ENCODE peak calls at places on chromosomes 4 and X, in six cellular contexts. N is keratinocyte, G is WTC11, U is substantia nigra, A is hepatic stellate cell, O is HCEC 1CT. F is an unnamed sample.

GRCh38 chr4:145177511-145177905 is 2.9 kb downstream of the OTUD4 start:
- DNase-seq in G (no peak), N (no peak), U (no peak), O (no peak), A (no peak), F (no peak)

GRCh38 chr4:128521156-128521555 is 233.5 kb upstream of the PGRMC2 start:
- DNase-seq in A (no peak), U (no peak), O (no peak), N (no peak), G (no peak), F (no peak)

GRCh38 chrX:10176121-10177003 is 19.6 kb downstream of the CLCN4 start:
- DNase-seq in O (no peak), G (no peak), A (no peak), N (no peak), U (no peak), F (peak; percentile 20)

GRCh38 chrX:131305926-131306325 is 16.8 kb upstream of the IGSF1 start:
- DNase-seq in O (no peak), A (no peak), N (no peak), G (no peak), U (no peak), F (no peak)

GRCh38 chr4:45078201-45078600 is 351.8 kb upstream of the GNPDA2 start:
- DNase-seq in N (no peak), G (no peak), O (no peak), U (no peak), A (no peak), F (peak; percentile 34)

GRCh38 chrX:153789654-153790053 is 4.5 kb downstream of the IDH3G start:
- DNase-seq in U (no peak), N (no peak), A (no peak), O (no peak), G (no peak), F (no peak)

GRCh38 chrX:72621619-72622485 is 49.2 kb upstream of the HDAC8 start:
- DNase-seq in A (no peak), O (peak; percentile 70), N (no peak), U (no peak), G (no peak), F (no peak)

GRCh38 chr4:107243141-107243779 is 207.1 kb upstream of the DKK2 start:
- DNase-seq in U (no peak), A (no peak), O (no peak), N (no peak), G (no peak), F (no peak)

GRCh38 chr4:2071912-2072867 is 13.1 kb downstream of the NAT8L start:
- DNase-seq in G (peak; percentile 24), N (no peak), U (no peak), O (no peak), A (no peak), F (no peak)

GRCh38 chr4:1981251-1982055 is 27.3 kb downstream of the NELFA start:
- DNase-seq in O (no peak), N (no peak), A (no peak), G (peak; percentile 70), U (no peak), F (no peak)

GRCh38 chr4:89897867-89898266 is 3.2 kb downstream of the MMRN1 start:
- DNase-seq in G (no peak), O (no peak), U (no peak), A (no peak), N (no peak), F (no peak)

GRCh38 chr4:47531241-47531953 is 46.3 kb downstream of the ATP10D start:
- DNase-seq in U (no peak), N (peak; percentile 79), O (peak; percentile 76), G (no peak), A (peak; percentile 20), F (peak; percentile 86)

GRCh38 chr4:37803348-37803973 is 23.0 kb upstream of the PGM2 start:
- DNase-seq in O (peak; percentile 50), A (no peak), G (no peak), U (no peak), N (no peak), F (no peak)

GRCh38 chr4:38160487-38161207 is 200.4 kb downstream of the PTTG2 start:
- DNase-seq in O (peak; percentile 97), N (peak; percentile 82), A (peak; percentile 86), U (no peak), G (no peak), F (peak; percentile 97)

GRCh38 chr4:77662396-77662795 is 56.8 kb downstream of the CXCL13 start:
- DNase-seq in O (no peak), U (no peak), N (no peak), A (no peak), G (no peak), F (no peak)

GRCh38 chr4:55517526-55518229 is 29.0 kb downstream of the CLOCK start:
- DNase-seq in G (no peak), U (no peak), A (no peak), N (no peak), O (no peak), F (no peak)

GRCh38 chr4:109972786-109973528 is 60.3 kb downstream of the EGF start:
- DNase-seq in O (no peak), N (no peak), U (no peak), A (no peak), G (no peak), F (no peak)

GRCh38 chrX:45851434-45851991 is 650.8 kb upstream of the DIPK2B start:
- DNase-seq in U (no peak), O (peak; percentile 2), G (peak; percentile 66), A (no peak), N (peak; percentile 52), F (peak; percentile 39)

GRCh38 chrX:31649176-31649575 is 577.3 kb upstream of the FTHL17 start:
- DNase-seq in O (no peak), N (no peak), G (no peak), A (no peak), U (no peak), F (no peak)

GRCh38 chrX:71098302-71098701 is 2.7 kb downstream of the FOXO4 start:
- DNase-seq in A (no peak), U (no peak), G (peak; percentile 41), N (peak; percentile 2), O (peak; percentile 10), F (no peak)

GRCh38 chr4:139523076-139523475 is 32.9 kb downstream of the SETD7 start:
- DNase-seq in A (no peak), G (no peak), O (no peak), U (no peak), N (no peak), F (no peak)

GRCh38 chr4:101977096-101977495 is 186.6 kb downstream of the BANK1 start:
- DNase-seq in U (no peak), N (peak; percentile 84), O (peak; percentile 84), G (no peak), A (no peak), F (peak; percentile 93)

GRCh38 chr4:2066571-2067445 is 7.7 kb downstream of the NAT8L start:
- DNase-seq in U (no peak), O (no peak), A (no peak), G (peak; percentile 10), N (no peak), F (no peak)

GRCh38 chr4:88341227-88342192 is 37.1 kb upstream of the HERC6 start:
- DNase-seq in U (no peak), G (no peak), N (peak; percentile 4), O (peak; percentile 88), A (peak; percentile 83), F (no peak)

GRCh38 chr4:128303986-128304385 is 16.4 kb upstream of the PGRMC2 start:
- DNase-seq in G (no peak), U (no peak), N (no peak), O (no peak), A (no peak), F (no peak)

GRCh38 chr4:25450491-25450901 is 73.4 kb downstream of the ANAPC4 start:
- DNase-seq in N (no peak), O (no peak), A (no peak), U (no peak), G (no peak), F (no peak)

GRCh38 chr4:133355636-133356035 is 206.5 kb downstream of the PCDH10 start:
- DNase-seq in G (no peak), A (no peak), U (no peak), N (no peak), O (no peak), F (no peak)

GRCh38 chr4:8745828-8746225 is 125.8 kb downstream of the HMX1 start:
- DNase-seq in U (no peak), O (no peak), G (no peak), A (no peak), N (no peak), F (no peak)

GRCh38 chr4:102825261-102826071 is 1.9 kb downstream of the UBE2D3 start:
- DNase-seq in N (no peak), G (no peak), A (peak; percentile 31), O (peak; percentile 57), U (peak; percentile 11), F (no peak)

GRCh38 chr4:147285751-147286150 is 195.1 kb upstream of the EDNRA start:
- DNase-seq in U (no peak), N (no peak), G (no peak), A (no peak), O (no peak), F (no peak)

GRCh38 chr4:104494822-104495559 is at the start of gene CXXC4:
- DNase-seq in N (no peak), U (peak; percentile 60), A (peak; percentile 41), O (peak; percentile 4), G (peak; percentile 80), F (no peak)

F was measured in epithelial cell of prostate.